ENCODE peak calls at places on chromosomes 16 and 17, in seven cellular contexts. One of them, this sample, is unnamed.

GRCh38 chr16:2701272-2701671 is 18.8 kb downstream of the PRSS27 start:
- DNase-seq in T-helper 9 cell: no peak
- DNase-seq in activated T-cell treated with anti-CD3 and anti-CD28 coated beads for 1 hour: no peak
- DNase-seq in posterior cingulate gyrus: no peak
- DNase-seq in fibroblast of the conjunctiva: no peak
- DNase-seq in dorsolateral prefrontal cortex: no peak
- DNase-seq in stimulated activated CD4-positive, alpha-beta T cell treated with anti-CD3 and anti-CD28 coated beads, Interleukin-1b, Interleukin-23, amount 100 ng/mL, for 4 hours: no peak
- DNase-seq in this sample: no peak

GRCh38 chr17:77839324-77840155 is 119.0 kb upstream of the TNRC6C start:
- DNase-seq in stimulated activated CD4-positive, alpha-beta T cell treated with anti-CD3 and anti-CD28 coated beads, Interleukin-1b, Interleukin-23, amount 100 ng/mL, for 4 hours: no peak
- DNase-seq in posterior cingulate gyrus: no peak
- DNase-seq in dorsolateral prefrontal cortex: no peak
- DNase-seq in activated T-cell treated with anti-CD3 and anti-CD28 coated beads for 1 hour: no peak
- DNase-seq in T-helper 9 cell: no peak
- DNase-seq in fibroblast of the conjunctiva: no peak
- DNase-seq in this sample: no peak

GRCh38 chr17:18182190-18182977 is 1.2 kb upstream of the ALKBH5 start:
- DNase-seq in dorsolateral prefrontal cortex: no peak
- DNase-seq in stimulated activated CD4-positive, alpha-beta T cell treated with anti-CD3 and anti-CD28 coated beads, Interleukin-1b, Interleukin-23, amount 100 ng/mL, for 4 hours: no peak
- DNase-seq in activated T-cell treated with anti-CD3 and anti-CD28 coated beads for 1 hour: no peak
- DNase-seq in fibroblast of the conjunctiva: no peak
- DNase-seq in posterior cingulate gyrus: peak
- DNase-seq in T-helper 9 cell: peak
- DNase-seq in this sample: peak

GRCh38 chr16:70610273-70611223 is 35.8 kb upstream of the IL34 start:
- DNase-seq in dorsolateral prefrontal cortex: peak
- DNase-seq in stimulated activated CD4-positive, alpha-beta T cell treated with anti-CD3 and anti-CD28 coated beads, Interleukin-1b, Interleukin-23, amount 100 ng/mL, for 4 hours: no peak
- DNase-seq in posterior cingulate gyrus: no peak
- DNase-seq in T-helper 9 cell: no peak
- DNase-seq in activated T-cell treated with anti-CD3 and anti-CD28 coated beads for 1 hour: no peak
- DNase-seq in fibroblast of the conjunctiva: no peak
- DNase-seq in this sample: no peak

GRCh38 chr16:54935411-54936085 is 4.9 kb downstream of the IRX5 start:
- DNase-seq in dorsolateral prefrontal cortex: no peak
- DNase-seq in T-helper 9 cell: no peak
- DNase-seq in stimulated activated CD4-positive, alpha-beta T cell treated with anti-CD3 and anti-CD28 coated beads, Interleukin-1b, Interleukin-23, amount 100 ng/mL, for 4 hours: no peak
- DNase-seq in fibroblast of the conjunctiva: no peak
- DNase-seq in posterior cingulate gyrus: no peak
- DNase-seq in activated T-cell treated with anti-CD3 and anti-CD28 coated beads for 1 hour: no peak
- DNase-seq in this sample: no peak

GRCh38 chr16:54862529-54862928 is 68.1 kb upstream of the IRX5 start:
- DNase-seq in posterior cingulate gyrus: no peak
- DNase-seq in T-helper 9 cell: no peak
- DNase-seq in activated T-cell treated with anti-CD3 and anti-CD28 coated beads for 1 hour: no peak
- DNase-seq in fibroblast of the conjunctiva: no peak
- DNase-seq in dorsolateral prefrontal cortex: no peak
- DNase-seq in stimulated activated CD4-positive, alpha-beta T cell treated with anti-CD3 and anti-CD28 coated beads, Interleukin-1b, Interleukin-23, amount 100 ng/mL, for 4 hours: no peak
- DNase-seq in this sample: no peak

GRCh38 chr17:44308320-44308818 is at the start of gene RUNDC3A:
- DNase-seq in fibroblast of the conjunctiva: peak
- DNase-seq in stimulated activated CD4-positive, alpha-beta T cell treated with anti-CD3 and anti-CD28 coated beads, Interleukin-1b, Interleukin-23, amount 100 ng/mL, for 4 hours: peak
- DNase-seq in dorsolateral prefrontal cortex: peak
- DNase-seq in activated T-cell treated with anti-CD3 and anti-CD28 coated beads for 1 hour: peak
- DNase-seq in posterior cingulate gyrus: peak
- DNase-seq in T-helper 9 cell: peak
- DNase-seq in this sample: peak

GRCh38 chr17:45020354-45021138 is 30.9 kb downstream of the DCAKD start:
- DNase-seq in stimulated activated CD4-positive, alpha-beta T cell treated with anti-CD3 and anti-CD28 coated beads, Interleukin-1b, Interleukin-23, amount 100 ng/mL, for 4 hours: no peak
- DNase-seq in fibroblast of the conjunctiva: no peak
- DNase-seq in T-helper 9 cell: no peak
- DNase-seq in posterior cingulate gyrus: no peak
- DNase-seq in dorsolateral prefrontal cortex: peak
- DNase-seq in activated T-cell treated with anti-CD3 and anti-CD28 coated beads for 1 hour: no peak
- DNase-seq in this sample: peak

GRCh38 chr16:28027055-28027454 is 36.5 kb downstream of the GSG1L start:
- DNase-seq in dorsolateral prefrontal cortex: no peak
- DNase-seq in fibroblast of the conjunctiva: no peak
- DNase-seq in stimulated activated CD4-positive, alpha-beta T cell treated with anti-CD3 and anti-CD28 coated beads, Interleukin-1b, Interleukin-23, amount 100 ng/mL, for 4 hours: no peak
- DNase-seq in activated T-cell treated with anti-CD3 and anti-CD28 coated beads for 1 hour: no peak
- DNase-seq in T-helper 9 cell: no peak
- DNase-seq in posterior cingulate gyrus: no peak
- DNase-seq in this sample: no peak

GRCh38 chr17:28744802-28745051 is 916 bp downstream of the TRAF4 start:
- DNase-seq in stimulated activated CD4-positive, alpha-beta T cell treated with anti-CD3 and anti-CD28 coated beads, Interleukin-1b, Interleukin-23, amount 100 ng/mL, for 4 hours: no peak
- DNase-seq in dorsolateral prefrontal cortex: no peak
- DNase-seq in activated T-cell treated with anti-CD3 and anti-CD28 coated beads for 1 hour: no peak
- DNase-seq in fibroblast of the conjunctiva: no peak
- DNase-seq in posterior cingulate gyrus: no peak
- DNase-seq in T-helper 9 cell: no peak
- DNase-seq in this sample: no peak

GRCh38 chr16:1027416-1027815 is 45.1 kb upstream of the SSTR5 start:
- DNase-seq in T-helper 9 cell: no peak
- DNase-seq in fibroblast of the conjunctiva: no peak
- DNase-seq in dorsolateral prefrontal cortex: no peak
- DNase-seq in posterior cingulate gyrus: peak
- DNase-seq in stimulated activated CD4-positive, alpha-beta T cell treated with anti-CD3 and anti-CD28 coated beads, Interleukin-1b, Interleukin-23, amount 100 ng/mL, for 4 hours: no peak
- DNase-seq in activated T-cell treated with anti-CD3 and anti-CD28 coated beads for 1 hour: no peak
- DNase-seq in this sample: no peak

GRCh38 chr17:8438441-8438840 is 2.8 kb downstream of the NDEL1 start:
- DNase-seq in posterior cingulate gyrus: no peak
- DNase-seq in stimulated activated CD4-positive, alpha-beta T cell treated with anti-CD3 and anti-CD28 coated beads, Interleukin-1b, Interleukin-23, amount 100 ng/mL, for 4 hours: no peak
- DNase-seq in activated T-cell treated with anti-CD3 and anti-CD28 coated beads for 1 hour: no peak
- DNase-seq in fibroblast of the conjunctiva: no peak
- DNase-seq in T-helper 9 cell: no peak
- DNase-seq in dorsolateral prefrontal cortex: no peak
- DNase-seq in this sample: no peak

GRCh38 chr16:75485230-75486013 is 9.8 kb downstream of the CHST6 start:
- DNase-seq in stimulated activated CD4-positive, alpha-beta T cell treated with anti-CD3 and anti-CD28 coated beads, Interleukin-1b, Interleukin-23, amount 100 ng/mL, for 4 hours: no peak
- DNase-seq in T-helper 9 cell: no peak
- DNase-seq in activated T-cell treated with anti-CD3 and anti-CD28 coated beads for 1 hour: no peak
- DNase-seq in dorsolateral prefrontal cortex: no peak
- DNase-seq in posterior cingulate gyrus: no peak
- DNase-seq in fibroblast of the conjunctiva: no peak
- DNase-seq in this sample: no peak

GRCh38 chr16:27097671-27098275 is 31.0 kb downstream of the C16orf82 start:
- DNase-seq in posterior cingulate gyrus: no peak
- DNase-seq in activated T-cell treated with anti-CD3 and anti-CD28 coated beads for 1 hour: no peak
- DNase-seq in stimulated activated CD4-positive, alpha-beta T cell treated with anti-CD3 and anti-CD28 coated beads, Interleukin-1b, Interleukin-23, amount 100 ng/mL, for 4 hours: no peak
- DNase-seq in fibroblast of the conjunctiva: peak
- DNase-seq in T-helper 9 cell: no peak
- DNase-seq in dorsolateral prefrontal cortex: no peak
- DNase-seq in this sample: no peak

GRCh38 chr17:45291170-45291805 is 25.5 kb downstream of the MAP3K14 start:
- DNase-seq in stimulated activated CD4-positive, alpha-beta T cell treated with anti-CD3 and anti-CD28 coated beads, Interleukin-1b, Interleukin-23, amount 100 ng/mL, for 4 hours: no peak
- DNase-seq in T-helper 9 cell: no peak
- DNase-seq in activated T-cell treated with anti-CD3 and anti-CD28 coated beads for 1 hour: no peak
- DNase-seq in posterior cingulate gyrus: no peak
- DNase-seq in dorsolateral prefrontal cortex: no peak
- DNase-seq in fibroblast of the conjunctiva: no peak
- DNase-seq in this sample: no peak

GRCh38 chr17:17538417-17539391 is 42.5 kb upstream of the RASD1 start:
- DNase-seq in T-helper 9 cell: no peak
- DNase-seq in posterior cingulate gyrus: no peak
- DNase-seq in fibroblast of the conjunctiva: no peak
- DNase-seq in stimulated activated CD4-positive, alpha-beta T cell treated with anti-CD3 and anti-CD28 coated beads, Interleukin-1b, Interleukin-23, amount 100 ng/mL, for 4 hours: no peak
- DNase-seq in activated T-cell treated with anti-CD3 and anti-CD28 coated beads for 1 hour: no peak
- DNase-seq in dorsolateral prefrontal cortex: no peak
- DNase-seq in this sample: no peak

GRCh38 chr16:68640972-68641371 is 4.1 kb upstream of the CDH3 start:
- DNase-seq in fibroblast of the conjunctiva: no peak
- DNase-seq in stimulated activated CD4-positive, alpha-beta T cell treated with anti-CD3 and anti-CD28 coated beads, Interleukin-1b, Interleukin-23, amount 100 ng/mL, for 4 hours: no peak
- DNase-seq in T-helper 9 cell: no peak
- DNase-seq in posterior cingulate gyrus: no peak
- DNase-seq in dorsolateral prefrontal cortex: no peak
- DNase-seq in activated T-cell treated with anti-CD3 and anti-CD28 coated beads for 1 hour: no peak
- DNase-seq in this sample: no peak

GRCh38 chr17:77753691-77754265 is 204.7 kb upstream of the TNRC6C start:
- DNase-seq in T-helper 9 cell: no peak
- DNase-seq in stimulated activated CD4-positive, alpha-beta T cell treated with anti-CD3 and anti-CD28 coated beads, Interleukin-1b, Interleukin-23, amount 100 ng/mL, for 4 hours: no peak
- DNase-seq in activated T-cell treated with anti-CD3 and anti-CD28 coated beads for 1 hour: no peak
- DNase-seq in posterior cingulate gyrus: no peak
- DNase-seq in dorsolateral prefrontal cortex: no peak
- DNase-seq in fibroblast of the conjunctiva: no peak
- DNase-seq in this sample: no peak

GRCh38 chr16:4136229-4136813 is 20.1 kb upstream of the ADCY9 start:
- DNase-seq in T-helper 9 cell: no peak
- DNase-seq in fibroblast of the conjunctiva: no peak
- DNase-seq in posterior cingulate gyrus: no peak
- DNase-seq in activated T-cell treated with anti-CD3 and anti-CD28 coated beads for 1 hour: no peak
- DNase-seq in dorsolateral prefrontal cortex: no peak
- DNase-seq in stimulated activated CD4-positive, alpha-beta T cell treated with anti-CD3 and anti-CD28 coated beads, Interleukin-1b, Interleukin-23, amount 100 ng/mL, for 4 hours: no peak
- DNase-seq in this sample: no peak

GRCh38 chr17:10216213-10216982 is 18.0 kb upstream of the GAS7 start:
- DNase-seq in dorsolateral prefrontal cortex: no peak
- DNase-seq in fibroblast of the conjunctiva: no peak
- DNase-seq in activated T-cell treated with anti-CD3 and anti-CD28 coated beads for 1 hour: no peak
- DNase-seq in T-helper 9 cell: no peak
- DNase-seq in stimulated activated CD4-positive, alpha-beta T cell treated with anti-CD3 and anti-CD28 coated beads, Interleukin-1b, Interleukin-23, amount 100 ng/mL, for 4 hours: no peak
- DNase-seq in posterior cingulate gyrus: no peak
- DNase-seq in this sample: no peak

GRCh38 chr16:57645691-57646387 is 17.4 kb downstream of the ADGRG1 start:
- DNase-seq in dorsolateral prefrontal cortex: no peak
- DNase-seq in posterior cingulate gyrus: no peak
- DNase-seq in stimulated activated CD4-positive, alpha-beta T cell treated with anti-CD3 and anti-CD28 coated beads, Interleukin-1b, Interleukin-23, amount 100 ng/mL, for 4 hours: no peak
- DNase-seq in T-helper 9 cell: no peak
- DNase-seq in fibroblast of the conjunctiva: no peak
- DNase-seq in activated T-cell treated with anti-CD3 and anti-CD28 coated beads for 1 hour: no peak
- DNase-seq in this sample: peak

GRCh38 chr16:75244844-75245758 is 6.3 kb downstream of the BCAR1 start:
- DNase-seq in fibroblast of the conjunctiva: peak
- DNase-seq in T-helper 9 cell: no peak
- DNase-seq in stimulated activated CD4-positive, alpha-beta T cell treated with anti-CD3 and anti-CD28 coated beads, Interleukin-1b, Interleukin-23, amount 100 ng/mL, for 4 hours: no peak
- DNase-seq in activated T-cell treated with anti-CD3 and anti-CD28 coated beads for 1 hour: no peak
- DNase-seq in dorsolateral prefrontal cortex: peak
- DNase-seq in posterior cingulate gyrus: peak
- DNase-seq in this sample: peak

This sample was measured in endothelial cell.